ENCODE peak calls at places on chromosomes 16 and 17, in five cellular contexts. Q is breast epithelium, I is uterus, C is prostate gland, L is HCT116. R is an unnamed sample.

GRCh38 chr17:12282056-12282455 is 261.4 kb downstream of the MAP2K4 start:
- DNase-seq in Q (no peak), I (no peak), C (no peak), L (no peak), R (no peak)

GRCh38 chr16:77850637-77851330 is 62.4 kb downstream of the VAT1L start:
- DNase-seq in Q (no peak), I (no peak), C (no peak), L (no peak), R (no peak)

GRCh38 chr17:81074875-81075274 is 39.9 kb downstream of the BAIAP2 start:
- DNase-seq in Q (no peak), I (no peak), C (no peak), L (no peak), R (no peak)

GRCh38 chr17:68184816-68185436 is 62.9 kb upstream of the AMZ2 start:
- DNase-seq in Q (no peak), I (no peak), C (no peak), L (no peak), R (no peak)

GRCh38 chr17:79147791-79148506 is 73.3 kb downstream of the ENGASE start:
- DNase-seq in Q (no peak), I (no peak), C (no peak), L (no peak), R (no peak)

GRCh38 chr17:51677875-51678274 is 417.5 kb downstream of the UTP18 start:
- DNase-seq in Q (no peak), I (no peak), C (no peak), L (no peak), R (no peak)

GRCh38 chr16:52254753-52255152 is 292.2 kb downstream of the TOX3 start:
- DNase-seq in Q (no peak), I (no peak), C (no peak), L (no peak), R (no peak)

GRCh38 chr16:58120216-58120615 is 9.0 kb downstream of the CFAP20 start:
- DNase-seq in Q (no peak), I (no peak), C (no peak), L (no peak), R (no peak)

GRCh38 chr16:82758904-82759303 is 132.1 kb downstream of the CDH13 start:
- DNase-seq in Q (no peak), I (no peak), C (no peak), L (no peak), R (no peak)

GRCh38 chr17:78736526-78737079 is 45.5 kb downstream of the CYTH1 start:
- DNase-seq in Q (peak; percentile 87), I (peak; percentile 68), C (peak; percentile 96), L (peak; percentile 90), R (peak; percentile 77)

GRCh38 chr17:19744922-19745757 is 3.0 kb downstream of the ALDH3A1 start:
- DNase-seq in Q (peak; percentile 92), I (peak; percentile 92), C (peak; percentile 91), L (peak; percentile 61), R (peak; percentile 71)

GRCh38 chr16:68234188-68235104 is 1.5 kb downstream of the ESRP2 start:
- DNase-seq in Q (peak; percentile 94), I (no peak), C (peak; percentile 79), L (peak; percentile 61), R (peak; percentile 31)

GRCh38 chr17:20206591-20206990 is 197.4 kb downstream of the SPECC1 start:
- DNase-seq in Q (no peak), I (no peak), C (no peak), L (no peak), R (no peak)

GRCh38 chr17:74361613-74362391 is at the start of gene BTBD17:
- DNase-seq in Q (no peak), I (peak; percentile 36), C (peak; percentile 19), L (no peak), R (peak; percentile 39)

GRCh38 chr16:55876854-55877253 is 1.7 kb upstream of the CES5A start:
- DNase-seq in Q (no peak), I (no peak), C (no peak), L (no peak), R (no peak)

GRCh38 chr17:38719284-38719942 is 10.7 kb upstream of the CISD3 start:
- DNase-seq in Q (no peak), I (no peak), C (no peak), L (no peak), R (no peak)

GRCh38 chr16:29698042-29698441 is 19.1 kb downstream of the QPRT start:
- DNase-seq in Q (no peak), I (no peak), C (no peak), L (no peak), R (no peak)

GRCh38 chr16:89944773-89945172 is 3.8 kb upstream of the DEF8 start:
- DNase-seq in Q (no peak), I (no peak), C (no peak), L (no peak), R (no peak)

GRCh38 chr16:80198265-80198994 is 342.4 kb upstream of the DYNLRB2 start:
- DNase-seq in Q (no peak), I (no peak), C (no peak), L (no peak), R (no peak)

GRCh38 chr17:59791603-59792457 is 84.4 kb downstream of the VMP1 start:
- DNase-seq in Q (no peak), I (no peak), C (no peak), L (no peak), R (no peak)

GRCh38 chr16:56895813-56896212 is 30.8 kb downstream of the SLC12A3 start:
- DNase-seq in Q (no peak), I (no peak), C (no peak), L (no peak), R (no peak)

GRCh38 chr17:59332890-59333377 is 1.5 kb downstream of the YPEL2 start:
- DNase-seq in Q (no peak), I (peak; percentile 35), C (peak; percentile 36), L (no peak), R (peak; percentile 69)

GRCh38 chr17:72528683-72529082 is 407.9 kb downstream of the SOX9 start:
- DNase-seq in Q (no peak), I (no peak), C (no peak), L (no peak), R (no peak)

GRCh38 chr17:72527819-72528218 is 407.0 kb downstream of the SOX9 start:
- DNase-seq in Q (no peak), I (no peak), C (no peak), L (no peak), R (no peak)

GRCh38 chr17:72530409-72530808 is 409.6 kb downstream of the SOX9 start:
- DNase-seq in Q (no peak), I (no peak), C (no peak), L (no peak), R (no peak)

GRCh38 chr17:72531729-72532128 is 410.9 kb downstream of the SOX9 start:
- DNase-seq in Q (no peak), I (no peak), C (no peak), L (no peak), R (no peak)

DNA sequence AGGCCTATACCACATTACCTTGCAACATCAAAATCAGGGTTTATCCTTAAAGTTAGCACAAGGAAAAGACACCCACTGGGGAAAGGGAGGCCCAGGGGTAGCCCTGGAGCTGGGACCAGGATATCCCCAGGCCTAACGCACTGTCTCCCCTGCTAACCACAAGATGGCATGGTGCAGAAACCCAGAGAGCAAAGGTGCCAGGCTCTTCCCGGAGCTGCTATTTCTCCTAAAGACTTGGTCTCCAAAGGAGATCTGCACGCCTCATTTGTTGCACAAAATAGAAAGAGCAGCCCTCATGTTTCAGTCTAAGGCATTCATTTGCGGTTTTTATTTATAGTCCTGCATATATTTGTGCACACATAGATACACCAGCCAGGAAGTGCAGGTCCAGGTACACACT is 408.6 kb downstream of the SOX9 start:
- DNase-seq in Q (no peak), I (no peak), C (no peak), L (no peak), R (no peak)
- TF ChIP-seq POLR2A in Q (no peak), I (no peak), C (no peak), L (no peak), R (no peak)

DNA sequence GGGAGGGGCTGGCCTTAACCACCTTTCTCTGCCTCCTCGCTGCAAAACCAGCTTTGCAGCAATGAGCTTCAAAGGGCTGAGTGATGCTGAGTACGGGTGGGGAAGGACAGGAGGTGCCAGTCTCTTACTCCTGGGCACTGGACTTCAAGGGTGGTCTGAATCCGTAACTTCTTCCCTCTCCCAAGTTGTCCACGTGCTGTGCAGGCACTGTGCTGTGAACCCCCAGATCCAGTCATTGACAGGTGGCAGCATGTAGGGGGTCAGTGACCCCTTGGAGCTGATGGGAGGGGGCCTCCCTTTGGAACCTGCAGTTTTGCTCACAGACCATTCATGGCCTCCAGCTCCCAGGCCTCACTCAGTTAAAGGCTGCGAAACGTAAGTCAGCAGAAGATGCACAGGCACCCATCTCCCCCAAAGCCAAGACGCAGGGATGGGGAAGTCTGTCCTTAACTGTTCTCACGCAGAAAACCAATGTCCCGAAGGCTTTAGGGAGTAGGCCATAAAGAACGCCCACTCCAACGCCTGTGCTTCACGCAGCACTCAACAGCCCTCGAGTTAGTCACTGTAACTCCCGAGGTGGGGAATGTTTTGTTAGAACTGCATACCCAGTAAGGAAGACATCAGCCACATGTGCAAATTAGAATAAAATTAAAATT is 7.9 kb downstream of the LITAFD start:
- DNase-seq in Q (no peak), I (no peak), C (no peak), L (no peak), R (no peak)
- H3K4me1 ChIP-seq in Q (peaks cover 6% of the 10 kb centered on the region), I (no peaks in the 10 kb centered on the region), C (no peaks in the 10 kb centered on the region), L (peaks cover 20% of the 10 kb centered on the region), R (peaks cover 26% of the 10 kb centered on the region)

GRCh38 chr16:46688101-46688656 is 799 bp downstream of the VPS35 start:
- DNase-seq in Q (no peak), I (no peak), C (peak; percentile 32), L (no peak), R (peak; percentile 25)

GRCh38 chr16:46687486-46687885 is 1.5 kb downstream of the VPS35 start:
- DNase-seq in Q (no peak), I (no peak), C (no peak), L (no peak), R (no peak)

GRCh38 chr16:46689492-46690280 is at the start of gene ORC6:
- DNase-seq in Q (peak; percentile 98), I (peak; percentile 98), C (peak; percentile 98), L (peak; percentile 91), R (peak; percentile 97)

GRCh38 chr16:46690281-46691178 is 1.1 kb downstream of the ORC6 start:
- DNase-seq in Q (no peak), I (no peak), C (no peak), L (no peak), R (no peak)

DNA sequence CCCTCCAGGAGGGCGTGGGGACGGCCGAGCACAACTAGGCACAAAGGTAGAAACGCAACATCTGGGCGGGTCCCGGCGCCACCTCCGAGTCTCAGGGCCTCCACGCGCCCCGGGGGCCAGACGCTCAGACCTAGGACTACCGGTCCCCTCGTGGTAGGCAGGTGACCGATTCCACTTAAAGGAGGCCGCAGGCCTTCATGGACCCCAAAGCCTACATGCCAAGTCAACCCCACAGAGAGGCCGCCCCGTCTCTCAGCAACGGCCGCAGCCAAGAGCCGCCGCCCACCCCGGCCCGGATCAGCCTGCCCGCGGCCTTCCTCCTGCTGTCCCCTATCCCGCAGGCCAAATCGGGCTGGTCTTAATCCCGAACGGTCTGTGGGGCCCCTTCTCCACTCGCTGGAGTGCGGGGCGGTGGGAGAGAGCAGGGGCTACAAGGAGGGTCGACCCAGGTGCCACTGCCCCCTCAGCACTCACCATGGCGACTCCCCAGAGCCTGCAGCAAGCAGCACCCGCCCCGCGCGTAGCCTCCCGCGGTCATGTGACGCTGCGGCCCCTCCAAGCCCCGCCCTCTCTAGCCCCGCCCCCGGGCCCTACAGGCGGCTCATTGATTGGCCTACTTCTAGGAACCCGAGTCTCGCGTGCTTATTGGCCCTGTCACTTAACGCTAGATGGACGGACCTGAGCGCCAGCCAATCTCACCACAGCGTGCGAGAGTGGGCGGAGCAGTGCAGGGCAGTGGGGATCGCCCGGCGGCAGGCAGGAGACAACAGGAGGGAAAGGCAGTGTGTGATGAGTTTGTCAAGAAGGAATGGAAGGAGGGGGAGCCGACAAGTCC is at the start of gene VPS35:
- DNase-seq in Q (peak; percentile 99), I (peak; percentile 99), C (peak; percentile 100), L (peak; percentile 97), R (peak; percentile 100)
- TF ChIP-seq POLR2A in Q (no peak), I (peak; percentile 67), C (peak; percentile 89), L (no peak), R (peak; percentile 80)

GRCh38 chr16:50245417-50246298 is 20.7 kb upstream of the ADCY7 start:
- DNase-seq in Q (no peak), I (no peak), C (no peak), L (peak; percentile 39), R (peak; percentile 43)
- H3K4me1 ChIP-seq in Q (no peaks in the 10 kb centered on the region), I (peaks cover 5% of the 10 kb centered on the region), C (no peaks in the 10 kb centered on the region), L (peaks cover 25% of the 10 kb centered on the region), R (peaks cover 13% of the 10 kb centered on the region)

R was measured in gastrocnemius medialis.